ENCODE peak calls at places on chromosomes 3 and 15, in nine cellular contexts. C, O, G, N, W, V, Y, E and I are unnamed samples.

GRCh38 chr15:101533371-101534140 is 44.0 kb upstream of the PCSK6 start:
- DNase-seq in V (no peak), O (no peak), W (peak; percentile 35), Y (no peak), E (no peak), G (no peak), C (no peak), N (no peak), I (no peak)

GRCh38 chr15:82572311-82572710 is 32.1 kb upstream of the RPS17 start:
- DNase-seq in E (no peak), V (no peak), Y (peak; percentile 26), O (no peak), N (no peak), G (no peak), W (no peak), C (no peak), I (no peak)

GRCh38 chr15:60477991-60478632 is 830 bp downstream of the ICE2 start:
- DNase-seq in V (no peak), C (peak; percentile 10), W (no peak), Y (peak; percentile 16), E (no peak), O (no peak), N (peak; percentile 16), G (no peak), I (no peak)

GRCh38 chr3:46098319-46098761 is 71.1 kb upstream of the XCR1 start:
- DNase-seq in C (peak; percentile 60), N (no peak), G (no peak), V (no peak), E (peak; percentile 34), O (peak; percentile 44), W (peak; percentile 59), Y (no peak), I (peak; percentile 83)

GRCh38 chr3:2896281-2896967 is 213.8 kb downstream of the IL5RA start:
- DNase-seq in C (no peak), G (no peak), V (no peak), O (no peak), W (no peak), E (no peak), N (no peak), Y (no peak), I (no peak)

GRCh38 chr15:31304074-31304648 is 22.5 kb upstream of the KLF13 start:
- DNase-seq in Y (no peak), N (no peak), E (no peak), G (no peak), V (no peak), W (peak; percentile 46), C (no peak), O (peak; percentile 13), I (no peak)

GRCh38 chr3:156579427-156579851 is 24.5 kb upstream of the SSR3 start:
- DNase-seq in E (no peak), V (no peak), Y (no peak), N (no peak), C (no peak), O (no peak), W (no peak), G (no peak), I (no peak)

GRCh38 chr3:65344846-65345245 is 657.0 kb upstream of the ADAMTS9 start:
- DNase-seq in G (no peak), Y (no peak), W (no peak), V (no peak), E (no peak), N (no peak), C (no peak), O (no peak), I (no peak)

GRCh38 chr3:128383316-128384235 is 83.1 kb downstream of the DNAJB8 start:
- DNase-seq in O (peak; percentile 40), G (peak; percentile 10), V (no peak), C (no peak), E (peak; percentile 7), W (peak; percentile 89), Y (no peak), N (peak; percentile 85), I (no peak)